ENCODE peak calls at places on chromosomes 6 and 20, in seven cellular contexts. K is dorsolateral prefrontal cortex; T is esophagus squamous epithelium; X is heart right ventricle; C is Jurkat, Clone E6-1; S is right cardiac atrium; U is hepatocyte. W is an unnamed sample.

GRCh38 chr20:34872604-34873224 is at the start of gene GGT7:
- DNase-seq in K (peak; percentile 87), T (no peak), X (peak; percentile 86), C (peak; percentile 65), S (peak; percentile 81), U (peak; percentile 92), W (peak; percentile 84)

GRCh38 chr6:39057251-39058155 is 8.9 kb downstream of the GLP1R start:
- DNase-seq in K (no peak), T (no peak), X (no peak), C (no peak), S (no peak), U (no peak), W (no peak)

GRCh38 chr6:156557269-156557885 is 219.8 kb upstream of the ARID1B start:
- DNase-seq in K (peak; percentile 41), T (no peak), X (no peak), C (no peak), S (peak; percentile 50), U (peak; percentile 63), W (no peak)

GRCh38 chr6:158630944-158631616 is 13.5 kb downstream of the DYNLT1 start:
- DNase-seq in K (peak; percentile 47), T (no peak), X (peak; percentile 69), C (no peak), S (peak; percentile 87), U (no peak), W (no peak)

GRCh38 chr6:167420858-167421766 is 96.2 kb downstream of the TTLL2 start:
- DNase-seq in K (peak; percentile 51), T (no peak), X (no peak), C (no peak), S (no peak), U (peak; percentile 51), W (no peak)

GRCh38 chr6:16540804-16541752 is 220.2 kb downstream of the ATXN1 start:
- DNase-seq in K (no peak), T (no peak), X (peak; percentile 24), C (no peak), S (peak; percentile 55), U (no peak), W (no peak)

GRCh38 chr20:63941282-63942060 is 14.7 kb downstream of the UCKL1 start:
- DNase-seq in K (no peak), T (peak; percentile 55), X (peak; percentile 50), C (peak; percentile 94), S (peak; percentile 79), U (no peak), W (peak; percentile 82)

GRCh38 chr6:15793288-15793687 is 130.5 kb upstream of the DTNBP1 start:
- DNase-seq in K (no peak), T (no peak), X (no peak), C (no peak), S (no peak), U (peak; percentile 65), W (no peak)

GRCh38 chr6:34475167-34476047 is 9.5 kb downstream of the PACSIN1 start:
- DNase-seq in K (no peak), T (no peak), X (no peak), C (no peak), S (no peak), U (peak; percentile 43), W (no peak)

GRCh38 chr6:43921039-43921438 is 151.0 kb downstream of the VEGFA start:
- DNase-seq in K (no peak), T (no peak), X (no peak), C (no peak), S (no peak), U (no peak), W (no peak)

GRCh38 chr20:49948809-49949507 is 12.8 kb downstream of the RNF114 start:
- DNase-seq in K (no peak), T (no peak), X (no peak), C (no peak), S (no peak), U (no peak), W (no peak)

GRCh38 chr6:34792605-34793500 is 970 bp downstream of the BLTP3A start:
- DNase-seq in K (peak; percentile 6), T (no peak), X (no peak), C (no peak), S (peak; percentile 33), U (peak; percentile 54), W (no peak)

GRCh38 chr20:58981564-58982364 is 708 bp downstream of the NELFCD start:
- DNase-seq in K (no peak), T (no peak), X (no peak), C (no peak), S (no peak), U (peak; percentile 22), W (no peak)

GRCh38 chr6:114419175-114419574 is 76.4 kb upstream of the HS3ST5 start:
- DNase-seq in K (no peak), T (no peak), X (no peak), C (no peak), S (no peak), U (peak; percentile 34), W (no peak)

GRCh38 chr20:17835941-17836861 is 132.4 kb downstream of the SNX5 start:
- DNase-seq in K (no peak), T (no peak), X (peak; percentile 78), C (no peak), S (peak; percentile 93), U (peak; percentile 73), W (no peak)

GRCh38 chr6:34560366-34561226 is 4.5 kb upstream of the SPDEF start:
- DNase-seq in K (peak; percentile 16), T (no peak), X (no peak), C (no peak), S (peak; percentile 51), U (peak; percentile 65), W (no peak)

GRCh38 chr6:165799736-165800135 is 136.7 kb upstream of the PDE10A start:
- DNase-seq in K (no peak), T (no peak), X (peak; percentile 25), C (no peak), S (peak; percentile 22), U (no peak), W (no peak)

GRCh38 chr20:16713056-16713455 is 16.8 kb upstream of the SNRPB2 start:
- DNase-seq in K (no peak), T (no peak), X (no peak), C (no peak), S (no peak), U (no peak), W (no peak)

GRCh38 chr6:4607026-4607704 is 169.0 kb upstream of the CDYL start:
- DNase-seq in K (peak; percentile 64), T (no peak), X (peak; percentile 29), C (no peak), S (no peak), U (no peak), W (no peak)

GRCh38 chr6:34145161-34146020 is 496 bp downstream of the GRM4 start:
- DNase-seq in K (no peak), T (no peak), X (no peak), C (no peak), S (no peak), U (peak; percentile 65), W (no peak)

GRCh38 chr6:24936641-24937317 is 1.0 kb upstream of the RIPOR2 start:
- DNase-seq in K (no peak), T (no peak), X (no peak), C (no peak), S (no peak), U (no peak), W (peak; percentile 37)

DNA sequence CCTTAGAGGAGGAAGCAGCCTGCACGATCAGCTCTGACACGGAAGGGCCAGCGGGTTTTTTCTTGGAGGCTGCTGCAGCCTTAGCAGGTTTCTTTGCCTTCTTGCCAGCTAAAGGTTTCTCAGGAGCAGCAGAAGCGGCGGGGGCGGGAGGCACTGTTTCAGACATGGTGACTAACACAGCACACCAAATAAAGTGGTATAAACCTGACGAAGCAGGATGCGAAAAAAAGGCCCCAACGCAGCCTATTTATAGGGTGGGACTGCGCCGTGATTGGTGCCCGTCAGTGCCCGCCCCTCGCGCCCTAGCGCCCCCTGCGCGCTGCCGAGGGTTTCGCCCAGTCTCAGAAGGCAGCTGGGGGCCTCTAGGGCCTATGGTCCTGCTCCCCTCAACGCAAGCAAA is 55.0 kb downstream of the TRIM38 start:
- DNase-seq in K (peak; percentile 73), T (no peak), X (peak; percentile 70), C (no peak), S (peak; percentile 76), U (no peak), W (peak; percentile 49)
- H3K4me3 ChIP-seq in K (peak overlapping the region; percentile 47), T (peak overlapping the region; percentile 19), X (peak overlapping the region; percentile 54), C (no peak overlapping the region), S (peak overlapping the region; percentile 48), U (no peak overlapping the region), W (peak overlapping the region; percentile 23)

GRCh38 chr6:10419749-10420545 is 5.1 kb upstream of the TFAP2A start:
- DNase-seq in K (no peak), T (no peak), X (no peak), C (no peak), S (no peak), U (no peak), W (no peak)
- H3K4me3 ChIP-seq in K (no peak overlapping the region), T (peak overlapping the region; percentile 28), X (no peak overlapping the region), C (no peak overlapping the region), S (no peak overlapping the region), U (no peak overlapping the region), W (no peak overlapping the region)

DNA sequence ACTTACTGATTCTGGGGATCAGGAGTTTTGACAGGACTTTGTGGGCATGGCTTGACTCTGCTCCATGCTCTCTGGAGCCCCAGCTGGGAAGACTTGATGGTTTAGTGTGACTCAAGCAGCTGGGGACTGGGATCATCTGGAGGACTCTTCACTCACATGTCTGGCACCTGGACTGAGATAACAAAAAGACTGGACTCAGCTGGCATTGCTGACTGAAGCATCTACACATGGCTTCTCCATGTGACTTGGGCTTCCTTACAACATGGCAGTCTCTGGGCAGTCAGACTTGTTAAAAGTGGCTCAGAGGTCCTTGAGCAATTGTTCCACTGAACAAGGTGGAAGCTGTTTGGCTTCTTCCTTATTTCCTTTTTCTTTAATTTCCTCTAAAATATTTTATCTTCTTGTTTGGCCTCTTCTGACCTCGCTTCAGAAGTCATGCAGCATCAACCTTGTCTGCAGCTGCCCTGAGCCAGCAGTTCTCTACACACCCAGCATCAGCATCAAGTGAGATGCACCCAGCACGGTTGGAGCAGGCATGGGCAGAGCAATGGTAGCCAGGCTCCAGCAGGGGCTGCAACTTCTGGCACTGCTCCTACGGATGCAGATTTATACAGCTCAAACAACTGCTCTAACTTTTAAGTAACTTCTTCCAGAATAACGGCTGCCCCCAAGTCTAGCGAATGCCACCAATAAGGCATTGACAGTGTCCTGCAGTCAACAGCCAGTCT is 5.6 kb upstream of the HM13 start:
- DNase-seq in K (no peak), T (no peak), X (no peak), C (no peak), S (no peak), U (no peak), W (no peak)
- H3K4me3 ChIP-seq in K (no peak overlapping the region), T (no peak overlapping the region), X (no peak overlapping the region), C (no peak overlapping the region), S (no peak overlapping the region), U (no peak overlapping the region), W (no peak overlapping the region)

GRCh38 chr20:60057866-60058807 is 99.9 kb downstream of the CDH26 start:
- DNase-seq in K (no peak), T (no peak), X (peak; percentile 57), C (peak; percentile 81), S (no peak), U (peak; percentile 40), W (no peak)

GRCh38 chr20:60058869-60059268 is 100.6 kb downstream of the CDH26 start:
- DNase-seq in K (no peak), T (no peak), X (no peak), C (peak; percentile 51), S (no peak), U (no peak), W (no peak)

GRCh38 chr20:60062431-60063336 is 104.5 kb downstream of the CDH26 start:
- DNase-seq in K (peak; percentile 37), T (no peak), X (no peak), C (no peak), S (no peak), U (peak; percentile 31), W (no peak)

GRCh38 chr20:60060006-60060557 is 101.9 kb downstream of the CDH26 start:
- DNase-seq in K (no peak), T (no peak), X (no peak), C (no peak), S (no peak), U (no peak), W (no peak)

GRCh38 chr20:60060593-60060992 is 102.4 kb downstream of the CDH26 start:
- DNase-seq in K (no peak), T (no peak), X (no peak), C (no peak), S (no peak), U (peak; percentile 41), W (no peak)
- H3K4me3 ChIP-seq in K (no peak overlapping the region), T (no peak overlapping the region), X (no peak overlapping the region), C (no peak overlapping the region), S (no peak overlapping the region), U (no peak overlapping the region), W (no peak overlapping the region)